ENCODE peak calls at places on chromosomes 13 and 19, in nine cellular contexts. B, C, O, X, E, S, V, N and P are unnamed samples.

GRCh38 chr19:49189259-49189658 is 31.7 kb downstream of the TRPM4 start:
- ATAC-seq in B (no peak), C (no peak), O (no peak), X (no peak), E (no peak), S (no peak), V (no peak), N (no peak), P (no peak)

GRCh38 chr13:28047784-28048388 is 52.5 kb downstream of the FLT3 start:
- ATAC-seq in B (peak), C (peak), O (no peak), X (peak), E (no peak), S (peak), V (peak), N (no peak), P (peak)

GRCh38 chr19:6273701-6274601 is 5.8 kb downstream of the MLLT1 start:
- ATAC-seq in B (no peak), C (no peak), O (peak), X (peak), E (peak), S (no peak), V (no peak), N (no peak), P (no peak)

GRCh38 chr13:74550039-74550438 is 415.8 kb upstream of the KLF12 start:
- ATAC-seq in B (no peak), C (peak), O (no peak), X (peak), E (no peak), S (peak), V (peak), N (no peak), P (peak)

GRCh38 chr13:28297341-28297740 is 159.0 kb downstream of the PAN3 start:
- ATAC-seq in B (no peak), C (no peak), O (no peak), X (no peak), E (peak), S (no peak), V (no peak), N (no peak), P (no peak)

GRCh38 chr13:92044351-92044750 is 645.9 kb downstream of the GPC5 start:
- ATAC-seq in B (no peak), C (no peak), O (no peak), X (no peak), E (no peak), S (no peak), V (no peak), N (no peak), P (no peak)

GRCh38 chr13:110211735-110212134 is 95.2 kb downstream of the COL4A1 start:
- ATAC-seq in B (no peak), C (no peak), O (no peak), X (no peak), E (no peak), S (no peak), V (no peak), N (no peak), P (no peak)

GRCh38 chr19:2552859-2553258 is 76.9 kb downstream of the GADD45B start:
- ATAC-seq in B (peak), C (peak), O (no peak), X (peak), E (no peak), S (peak), V (peak), N (no peak), P (peak)

GRCh38 chr13:46343279-46343949 is 43.6 kb downstream of the RUBCNL start:
- ATAC-seq in B (no peak), C (no peak), O (no peak), X (no peak), E (peak), S (no peak), V (no peak), N (no peak), P (no peak)

GRCh38 chr13:50389726-50390125 is 374.5 kb downstream of the KCNRG start:
- ATAC-seq in B (no peak), C (no peak), O (no peak), X (no peak), E (no peak), S (no peak), V (no peak), N (no peak), P (no peak)

GRCh38 chr13:89113744-89114143 is 1442.6 kb downstream of the SLITRK5 start:
- ATAC-seq in B (no peak), C (no peak), O (no peak), X (no peak), E (no peak), S (no peak), V (no peak), N (no peak), P (no peak)

GRCh38 chr13:44617648-44618047 is 41.5 kb upstream of the TSC22D1 start:
- ATAC-seq in B (no peak), C (no peak), O (no peak), X (no peak), E (peak), S (no peak), V (no peak), N (no peak), P (no peak)

GRCh38 chr19:33399745-33400681 is 26.5 kb downstream of the CEBPG start:
- ATAC-seq in B (no peak), C (no peak), O (no peak), X (no peak), E (no peak), S (no peak), V (no peak), N (no peak), P (no peak)

GRCh38 chr19:42555317-42555716 is 27.0 kb upstream of the CEACAM1 start:
- ATAC-seq in B (peak), C (no peak), O (peak), X (peak), E (no peak), S (no peak), V (no peak), N (no peak), P (no peak)

GRCh38 chr19:38685666-38686529 is 38.4 kb downstream of the ACTN4 start:
- ATAC-seq in B (peak), C (peak), O (no peak), X (no peak), E (peak), S (no peak), V (peak), N (no peak), P (peak)

GRCh38 chr13:100149389-100149788 is 60.5 kb downstream of the PCCA start:
- ATAC-seq in B (no peak), C (no peak), O (peak), X (no peak), E (no peak), S (no peak), V (no peak), N (no peak), P (no peak)

GRCh38 chr13:69243366-69243765 is 864.3 kb upstream of the ATXN8OS start:
- ATAC-seq in B (no peak), C (no peak), O (no peak), X (no peak), E (no peak), S (no peak), V (no peak), N (peak), P (no peak)

GRCh38 chr13:61485128-61485765 is 69.6 kb upstream of the PCDH20 start:
- ATAC-seq in B (no peak), C (no peak), O (no peak), X (no peak), E (no peak), S (no peak), V (no peak), N (no peak), P (no peak)

GRCh38 chr19:36939153-36939552 is 23.0 kb downstream of the ZNF568 start:
- ATAC-seq in B (no peak), C (no peak), O (no peak), X (no peak), E (no peak), S (no peak), V (no peak), N (no peak), P (no peak)

GRCh38 chr13:94217370-94217769 is 262.1 kb downstream of the DCT start:
- ATAC-seq in B (no peak), C (no peak), O (no peak), X (no peak), E (no peak), S (no peak), V (no peak), N (no peak), P (no peak)

GRCh38 chr13:35475131-35475959 is 1.1 kb downstream of the MAB21L1 start:
- ATAC-seq in B (no peak), C (peak), O (peak), X (no peak), E (peak), S (no peak), V (peak), N (no peak), P (peak)

GRCh38 chr13:30735025-30735967 is at the start of gene ALOX5AP:
- ATAC-seq in B (peak), C (no peak), O (peak), X (peak), E (no peak), S (peak), V (peak), N (no peak), P (peak)

GRCh38 chr13:41352935-41353801 is 42.1 kb downstream of the NAA16 start:
- ATAC-seq in B (no peak), C (peak), O (no peak), X (peak), E (peak), S (peak), V (peak), N (peak), P (peak)